ENCODE peak calls at places on chromosomes 3 and 15, in eight cellular contexts. N is IMR-90, L is brain microvascular endothelial cell, B is retinal pigment epithelial cell, X is fibroblast of lung, V is astrocyte of the spinal cord, Q is body of pancreas, M is breast epithelium. S is an unnamed sample.

GRCh38 chr15:89760303-89761008 is 9.4 kb upstream of the MESP1 start:
- DNase-seq in N (peak; percentile 57), L (peak; percentile 51), B (no peak), X (peak; percentile 71), V (peak; percentile 62), Q (peak; percentile 82), M (peak; percentile 90), S (no peak)

GRCh38 chr3:10468611-10469354 is 36.6 kb downstream of the ATP2B2 start:
- DNase-seq in N (no peak), L (no peak), B (no peak), X (no peak), V (no peak), Q (no peak), M (no peak), S (no peak)

GRCh38 chr3:24521306-24522154 is 26.9 kb upstream of the THRB start:
- DNase-seq in N (no peak), L (no peak), B (no peak), X (peak; percentile 34), V (peak; percentile 40), Q (peak; percentile 66), M (peak; percentile 64), S (no peak)

GRCh38 chr15:76998661-76999285 is 3.8 kb downstream of the PSTPIP1 start:
- DNase-seq in N (no peak), L (no peak), B (no peak), X (no peak), V (no peak), Q (no peak), M (no peak), S (no peak)

GRCh38 chr15:48577495-48577894 is 68.0 kb downstream of the FBN1 start:
- DNase-seq in N (no peak), L (peak; percentile 59), B (no peak), X (peak; percentile 63), V (no peak), Q (no peak), M (no peak), S (no peak)

GRCh38 chr3:194777729-194778128 is 92.0 kb downstream of the FAM43A start:
- DNase-seq in N (no peak), L (no peak), B (no peak), X (no peak), V (no peak), Q (no peak), M (no peak), S (no peak)

GRCh38 chr3:139934557-139935070 is 371 bp upstream of the CLSTN2 start:
- DNase-seq in N (no peak), L (peak; percentile 55), B (peak; percentile 61), X (peak; percentile 15), V (peak; percentile 15), Q (peak; percentile 74), M (peak; percentile 58), S (peak; percentile 25)

GRCh38 chr3:143123353-143123974 is 3.9 kb downstream of the CHST2 start:
- DNase-seq in N (no peak), L (no peak), B (no peak), X (no peak), V (no peak), Q (no peak), M (no peak), S (no peak)

GRCh38 chr3:134711284-134711683 is 60.5 kb upstream of the KY start:
- DNase-seq in N (peak; percentile 8), L (peak; percentile 34), B (no peak), X (no peak), V (peak; percentile 4), Q (no peak), M (no peak), S (peak; percentile 9)

GRCh38 chr3:20696393-20697045 is 510.5 kb upstream of the SGO1 start:
- DNase-seq in N (no peak), L (no peak), B (no peak), X (no peak), V (no peak), Q (no peak), M (no peak), S (no peak)

GRCh38 chr3:117630885-117631284 is 921.3 kb downstream of the TUSC7 start:
- DNase-seq in N (peak; percentile 35), L (no peak), B (no peak), X (no peak), V (peak; percentile 39), Q (peak; percentile 13), M (no peak), S (no peak)

GRCh38 chr3:127097516-127097915 is 95.4 kb upstream of the PRR23E start:
- DNase-seq in N (no peak), L (no peak), B (no peak), X (no peak), V (no peak), Q (no peak), M (no peak), S (no peak)

GRCh38 chr15:57696146-57696545 is 10.4 kb upstream of the POLR2M start:
- DNase-seq in N (no peak), L (no peak), B (no peak), X (no peak), V (no peak), Q (no peak), M (no peak), S (no peak)
- H3K4me3 ChIP-seq in N (no peak overlapping the region), L (no peak overlapping the region), B (no peak overlapping the region), X (no peak overlapping the region), V (no peak overlapping the region), Q (no peak overlapping the region), M (no peak overlapping the region), S (no peak overlapping the region)

GRCh38 chr3:114595521-114596028 is 301.7 kb downstream of the TIGIT start:
- DNase-seq in N (peak; percentile 24), L (no peak), B (no peak), X (no peak), V (no peak), Q (no peak), M (no peak), S (no peak)

GRCh38 chr3:114596147-114596546 is 302.3 kb downstream of the TIGIT start:
- DNase-seq in N (no peak), L (no peak), B (no peak), X (no peak), V (no peak), Q (no peak), M (no peak), S (no peak)

GRCh38 chr3:114600571-114600970 is 306.7 kb downstream of the TIGIT start:
- DNase-seq in N (no peak), L (no peak), B (no peak), X (no peak), V (no peak), Q (no peak), M (no peak), S (no peak)

GRCh38 chr3:114597012-114597411 is 303.2 kb downstream of the TIGIT start:
- DNase-seq in N (no peak), L (no peak), B (no peak), X (peak; percentile 12), V (no peak), Q (no peak), M (no peak), S (no peak)
- TF ChIP-seq CTCF in N (peak; percentile 20), L (peak; percentile 28), B (peak; percentile 23), X (no peak), V (peak; percentile 16), Q (no peak), M (no peak), S (peak; percentile 35)

GRCh38 chr3:150216041-150216811 is 191.9 kb upstream of the TSC22D2 start:
- DNase-seq in N (peak; percentile 61), L (peak; percentile 28), B (no peak), X (peak; percentile 95), V (peak; percentile 90), Q (no peak), M (no peak), S (no peak)
- H3K4me3 ChIP-seq in N (no peak overlapping the region), L (no peak overlapping the region), B (no peak overlapping the region), X (peak overlapping the region; percentile 2), V (no peak overlapping the region), Q (no peak overlapping the region), M (peak overlapping the region; percentile 15), S (no peak overlapping the region)

DNA sequence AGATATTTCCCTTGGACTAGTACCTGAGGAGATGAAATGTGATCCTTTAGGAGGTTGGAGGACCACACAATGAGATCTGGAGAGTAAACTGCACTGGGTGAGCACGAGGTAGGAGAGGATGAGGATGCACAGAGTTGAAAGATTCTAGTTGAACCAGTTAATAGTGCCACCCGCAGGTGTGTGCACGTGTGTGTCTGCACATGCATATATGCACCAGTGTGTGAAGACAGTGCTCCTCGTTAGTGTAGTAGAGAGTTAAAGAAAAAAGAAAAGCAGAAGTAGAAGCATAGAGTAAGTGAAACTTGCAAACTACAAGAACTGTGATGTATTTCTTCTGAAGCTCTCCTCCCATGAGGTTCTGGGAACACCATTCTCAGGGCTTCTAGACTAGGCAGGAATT is 8.4 kb downstream of the MED12L start:
- DNase-seq in N (no peak), L (no peak), B (no peak), X (no peak), V (no peak), Q (no peak), M (no peak), S (no peak)
- TF ChIP-seq CTCF in N (no peak), L (peak; percentile 1), B (no peak), X (no peak), V (no peak), Q (no peak), M (no peak), S (no peak)

S was measured in epithelial cell of proximal tubule.